ENCODE peak calls at places on chromosome 18, in seven cellular contexts. One of them, this sample, is unnamed.

GRCh38 chr18:78786776-78787175 is 192.8 kb upstream of the SALL3 start:
- DNase-seq in stimulated activated CD4-positive, alpha-beta T cell treated with anti-CD3 and anti-CD28 coated beads, Interleukin-2, amount 100 ng/mL, for 48 hours: no peak
- DNase-seq in stimulated activated CD8-positive, alpha-beta memory T cell treated with anti-CD3 and anti-CD28 coated beads, Interleukin-15, amount 100 ng/mL, for 48 hours: no peak
- DNase-seq in astrocyte of the cerebellum: no peak
- DNase-seq in IMR-90: no peak
- DNase-seq in iPS DF 6.9: no peak
- DNase-seq in left ventricle myocardium inferior: no peak
- DNase-seq in this sample: no peak

GRCh38 chr18:53745228-53745967 is 479.1 kb downstream of the MBD2 start:
- DNase-seq in stimulated activated CD4-positive, alpha-beta T cell treated with anti-CD3 and anti-CD28 coated beads, Interleukin-2, amount 100 ng/mL, for 48 hours: no peak
- DNase-seq in stimulated activated CD8-positive, alpha-beta memory T cell treated with anti-CD3 and anti-CD28 coated beads, Interleukin-15, amount 100 ng/mL, for 48 hours: no peak
- DNase-seq in astrocyte of the cerebellum: no peak
- DNase-seq in IMR-90: no peak
- DNase-seq in iPS DF 6.9: no peak
- DNase-seq in left ventricle myocardium inferior: no peak
- DNase-seq in this sample: no peak

GRCh38 chr18:12048827-12049175 is 44.8 kb upstream of the ANKRD62 start:
- DNase-seq in stimulated activated CD4-positive, alpha-beta T cell treated with anti-CD3 and anti-CD28 coated beads, Interleukin-2, amount 100 ng/mL, for 48 hours: no peak
- DNase-seq in stimulated activated CD8-positive, alpha-beta memory T cell treated with anti-CD3 and anti-CD28 coated beads, Interleukin-15, amount 100 ng/mL, for 48 hours: no peak
- DNase-seq in astrocyte of the cerebellum: peak
- DNase-seq in IMR-90: peak
- DNase-seq in iPS DF 6.9: no peak
- DNase-seq in left ventricle myocardium inferior: no peak
- DNase-seq in this sample: no peak

GRCh38 chr18:48410095-48410920 is 1.1 kb upstream of the ZBTB7C start:
- DNase-seq in stimulated activated CD4-positive, alpha-beta T cell treated with anti-CD3 and anti-CD28 coated beads, Interleukin-2, amount 100 ng/mL, for 48 hours: peak
- DNase-seq in stimulated activated CD8-positive, alpha-beta memory T cell treated with anti-CD3 and anti-CD28 coated beads, Interleukin-15, amount 100 ng/mL, for 48 hours: peak
- DNase-seq in astrocyte of the cerebellum: peak
- DNase-seq in IMR-90: peak
- DNase-seq in iPS DF 6.9: no peak
- DNase-seq in left ventricle myocardium inferior: peak
- DNase-seq in this sample: peak

GRCh38 chr18:2030647-2031046 is 540.7 kb downstream of the METTL4 start:
- DNase-seq in stimulated activated CD4-positive, alpha-beta T cell treated with anti-CD3 and anti-CD28 coated beads, Interleukin-2, amount 100 ng/mL, for 48 hours: no peak
- DNase-seq in stimulated activated CD8-positive, alpha-beta memory T cell treated with anti-CD3 and anti-CD28 coated beads, Interleukin-15, amount 100 ng/mL, for 48 hours: no peak
- DNase-seq in astrocyte of the cerebellum: no peak
- DNase-seq in IMR-90: no peak
- DNase-seq in iPS DF 6.9: no peak
- DNase-seq in left ventricle myocardium inferior: no peak
- DNase-seq in this sample: no peak

GRCh38 chr18:3148930-3149535 is 70.7 kb downstream of the MYOM1 start:
- DNase-seq in stimulated activated CD4-positive, alpha-beta T cell treated with anti-CD3 and anti-CD28 coated beads, Interleukin-2, amount 100 ng/mL, for 48 hours: no peak
- DNase-seq in stimulated activated CD8-positive, alpha-beta memory T cell treated with anti-CD3 and anti-CD28 coated beads, Interleukin-15, amount 100 ng/mL, for 48 hours: no peak
- DNase-seq in astrocyte of the cerebellum: no peak
- DNase-seq in IMR-90: peak
- DNase-seq in iPS DF 6.9: no peak
- DNase-seq in left ventricle myocardium inferior: no peak
- DNase-seq in this sample: no peak

GRCh38 chr18:23503038-23503966 is at the start of gene RMC1:
- DNase-seq in stimulated activated CD4-positive, alpha-beta T cell treated with anti-CD3 and anti-CD28 coated beads, Interleukin-2, amount 100 ng/mL, for 48 hours: peak
- DNase-seq in stimulated activated CD8-positive, alpha-beta memory T cell treated with anti-CD3 and anti-CD28 coated beads, Interleukin-15, amount 100 ng/mL, for 48 hours: peak
- DNase-seq in astrocyte of the cerebellum: peak
- DNase-seq in IMR-90: peak
- DNase-seq in iPS DF 6.9: peak
- DNase-seq in left ventricle myocardium inferior: peak
- DNase-seq in this sample: peak

GRCh38 chr18:62759704-62760402 is 44.5 kb downstream of the PHLPP1 start:
- DNase-seq in stimulated activated CD4-positive, alpha-beta T cell treated with anti-CD3 and anti-CD28 coated beads, Interleukin-2, amount 100 ng/mL, for 48 hours: no peak
- DNase-seq in stimulated activated CD8-positive, alpha-beta memory T cell treated with anti-CD3 and anti-CD28 coated beads, Interleukin-15, amount 100 ng/mL, for 48 hours: no peak
- DNase-seq in astrocyte of the cerebellum: no peak
- DNase-seq in IMR-90: peak
- DNase-seq in iPS DF 6.9: no peak
- DNase-seq in left ventricle myocardium inferior: no peak
- DNase-seq in this sample: no peak

GRCh38 chr18:55351980-55352714 is 235.8 kb downstream of the TCF4 start:
- DNase-seq in stimulated activated CD4-positive, alpha-beta T cell treated with anti-CD3 and anti-CD28 coated beads, Interleukin-2, amount 100 ng/mL, for 48 hours: no peak
- DNase-seq in stimulated activated CD8-positive, alpha-beta memory T cell treated with anti-CD3 and anti-CD28 coated beads, Interleukin-15, amount 100 ng/mL, for 48 hours: no peak
- DNase-seq in astrocyte of the cerebellum: no peak
- DNase-seq in IMR-90: peak
- DNase-seq in iPS DF 6.9: no peak
- DNase-seq in left ventricle myocardium inferior: no peak
- DNase-seq in this sample: peak